ENCODE peak calls at places on chromosomes 1 and 21, in ten cellular contexts. E is AG10803, G is IMR-90, P is endothelial cell, B is astrocyte, Q is WTC11, K is astrocyte of the spinal cord, C is cardiac muscle cell, L is lung, T is esophagus muscularis mucosa. W is an unnamed sample.

GRCh38 chr21:34201001-34201400 is 127.6 kb downstream of the MRPS6 start:
- DNase-seq in T (no peak), C (no peak), B (no peak), P (no peak), E (no peak), K (no peak), G (no peak), Q (no peak), L (no peak), W (no peak)

GRCh38 chr1:29490204-29490934 is 254.0 kb downstream of the PTPRU start:
- DNase-seq in G (no peak), C (no peak), Q (no peak), E (no peak), L (no peak), B (no peak), K (no peak), P (no peak), T (no peak), W (no peak)

GRCh38 chr1:182301026-182301436 is 90.6 kb downstream of the GLUL start:
- DNase-seq in P (no peak), E (no peak), K (no peak), T (no peak), Q (no peak), C (no peak), L (no peak), G (no peak), B (no peak), W (no peak)

GRCh38 chr1:35555601-35556477 is 1.4 kb downstream of the KIAA0319L start:
- DNase-seq in C (no peak), T (no peak), B (peak), G (peak), K (no peak), P (no peak), L (no peak), E (peak), Q (no peak), W (peak)

GRCh38 chr1:175873290-175873689 is 129.9 kb upstream of the TNR start:
- DNase-seq in P (no peak), L (no peak), G (no peak), B (no peak), C (no peak), Q (no peak), T (no peak), E (no peak), K (no peak), W (no peak)

GRCh38 chr1:203601717-203602309 is 24.8 kb upstream of the ATP2B4 start:
- DNase-seq in B (no peak), P (no peak), K (no peak), G (no peak), E (no peak), C (peak), Q (no peak), L (no peak), T (no peak), W (no peak)

GRCh38 chr1:2523891-2524609 is 2.3 kb downstream of the PANK4 start:
- DNase-seq in K (no peak), T (no peak), B (no peak), P (no peak), Q (no peak), E (no peak), G (no peak), L (no peak), C (no peak), W (no peak)

GRCh38 chr1:168783831-168784230 is 54.8 kb upstream of the DPT start:
- DNase-seq in G (no peak), Q (no peak), L (no peak), E (peak), K (no peak), P (no peak), T (no peak), C (peak), B (peak), W (no peak)

GRCh38 chr1:208141793-208142192 is 102.4 kb downstream of the PLXNA2 start:
- DNase-seq in P (no peak), T (no peak), B (no peak), G (no peak), K (peak), E (peak), C (no peak), Q (no peak), L (no peak), W (no peak)

GRCh38 chr1:44227211-44227610 is 13.9 kb downstream of the DMAP1 start:
- DNase-seq in B (no peak), G (no peak), C (no peak), K (no peak), P (no peak), L (no peak), Q (no peak), E (peak), T (no peak), W (no peak)

GRCh38 chr1:175317795-175318194 is 125.2 kb upstream of the KIAA0040 start:
- DNase-seq in G (no peak), C (peak), T (peak), K (no peak), L (no peak), P (no peak), Q (no peak), B (no peak), E (no peak), W (no peak)

GRCh38 chr21:36806103-36806502 is 107.2 kb downstream of the SIM2 start:
- DNase-seq in K (peak), T (no peak), P (no peak), B (peak), C (no peak), Q (no peak), G (peak), L (no peak), E (peak), W (peak)

GRCh38 chr1:92017656-92018055 is 12.1 kb upstream of the EPHX4 start:
- DNase-seq in L (no peak), C (no peak), K (no peak), P (no peak), E (no peak), B (no peak), G (no peak), T (no peak), Q (no peak), W (no peak)

GRCh38 chr21:42527489-42528158 is 14.0 kb downstream of the SLC37A1 start:
- DNase-seq in T (no peak), C (no peak), Q (no peak), P (no peak), B (no peak), L (no peak), G (no peak), K (no peak), E (no peak), W (no peak)

GRCh38 chr1:152188673-152189591 is 29.9 kb upstream of the RPTN start:
- DNase-seq in E (peak), L (no peak), K (peak), B (peak), G (peak), P (peak), C (peak), Q (peak), T (no peak), W (peak)

GRCh38 chr1:221284028-221284427 is 404.8 kb downstream of the HLX start:
- DNase-seq in T (no peak), C (peak), L (no peak), K (peak), P (no peak), G (peak), Q (no peak), B (peak), E (peak), W (peak)

GRCh38 chr1:102891868-102892625 is 216.3 kb downstream of the COL11A1 start:
- DNase-seq in P (no peak), G (peak), T (no peak), C (peak), L (no peak), E (peak), Q (no peak), K (peak), B (peak), W (peak)

GRCh38 chr21:36388835-36389234 is 3.6 kb downstream of the CHAF1B start:
- DNase-seq in G (peak), Q (peak), P (no peak), L (peak), C (peak), T (no peak), K (peak), B (peak), E (peak), W (peak)

GRCh38 chr1:239126881-239127280 is 259.5 kb upstream of the CHRM3 start:
- DNase-seq in E (no peak), K (no peak), C (no peak), L (no peak), T (no peak), P (no peak), B (peak), G (no peak), Q (no peak), W (peak)

GRCh38 chr21:37157938-37158337 is 84.9 kb downstream of the TTC3 start:
- DNase-seq in Q (no peak), L (no peak), C (no peak), G (no peak), E (no peak), K (no peak), T (no peak), P (no peak), B (no peak), W (no peak)

GRCh38 chr1:182575540-182576149 is 13.4 kb downstream of the RNASEL start:
- DNase-seq in L (no peak), B (peak), K (peak), Q (no peak), G (peak), C (peak), T (peak), E (peak), P (no peak), W (peak)

GRCh38 chr1:41362749-41363631 is 1.8 kb downstream of the FOXO6 start:
- DNase-seq in L (no peak), B (no peak), P (no peak), K (no peak), E (no peak), T (no peak), Q (no peak), G (no peak), C (no peak), W (no peak)

GRCh38 chr21:44531606-44532128 is 8.3 kb downstream of the KRTAP10-1 start:
- DNase-seq in K (no peak), G (no peak), L (no peak), B (no peak), C (no peak), P (no peak), Q (peak), E (no peak), T (no peak), W (no peak)

GRCh38 chr1:111920221-111921024 is 69.0 kb downstream of the KCND3 start:
- DNase-seq in B (peak), T (no peak), E (peak), L (no peak), G (peak), K (peak), C (peak), Q (no peak), P (no peak), W (peak)

GRCh38 chr1:31095298-31095981 is 29.9 kb upstream of the PUM1 start:
- DNase-seq in P (no peak), L (no peak), E (peak), G (peak), C (peak), K (peak), Q (no peak), T (no peak), B (peak), W (peak)

GRCh38 chr1:98201640-98202039 is 280.8 kb upstream of the DPYD start:
- DNase-seq in G (peak), Q (no peak), T (no peak), L (no peak), P (no peak), C (peak), E (peak), B (peak), K (peak), W (peak)

GRCh38 chr1:62688687-62689085 is 500 bp upstream of the DOCK7 start:
- DNase-seq in K (no peak), P (no peak), T (no peak), C (peak), Q (no peak), E (no peak), G (peak), B (peak), L (no peak), W (no peak)

GRCh38 chr1:34796990-34797389 is 4.2 kb downstream of the GJA4 start:
- DNase-seq in E (no peak), G (no peak), Q (no peak), L (no peak), K (no peak), P (no peak), C (no peak), T (no peak), B (no peak), W (no peak)

GRCh38 chr1:206722751-206723499 is 38.2 kb downstream of the MAPKAPK2 start:
- DNase-seq in C (peak), P (no peak), B (peak), T (no peak), Q (no peak), G (no peak), K (no peak), E (no peak), L (no peak), W (no peak)

GRCh38 chr1:97636941-97637340 is 283.9 kb downstream of the DPYD start:
- DNase-seq in P (no peak), C (peak), B (peak), K (peak), L (no peak), Q (no peak), E (peak), T (no peak), G (no peak), W (no peak)

DNA sequence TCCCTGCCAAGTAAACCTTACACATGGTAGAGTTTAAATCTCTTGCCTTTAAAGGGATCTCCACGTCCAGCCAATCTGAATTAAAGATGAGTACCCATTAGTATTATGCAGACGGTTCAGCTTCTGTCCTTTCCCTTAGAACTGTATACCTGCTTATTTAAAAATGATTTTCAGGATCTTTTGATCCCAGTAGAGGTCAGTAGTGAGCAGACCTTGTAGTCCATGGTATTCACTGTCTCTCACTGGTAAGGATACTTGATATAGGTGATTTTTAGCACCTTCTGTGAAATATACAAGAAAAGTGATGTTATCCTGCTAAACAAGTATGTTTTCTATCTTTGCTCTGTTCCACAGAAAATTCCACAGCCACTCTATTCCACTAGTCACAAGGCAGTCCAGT is 1211.6 kb upstream of the ADGRL4 start:
- DNase-seq in P (peak), K (peak), Q (no peak), L (no peak), E (peak), G (peak), T (no peak), C (peak), B (peak), W (peak)
- TF ChIP-seq CTCF in P (peak), K (peak), Q (peak), L (no peak), E (peak), G (peak), T (no peak), C (peak), B (peak), W (peak)

DNA sequence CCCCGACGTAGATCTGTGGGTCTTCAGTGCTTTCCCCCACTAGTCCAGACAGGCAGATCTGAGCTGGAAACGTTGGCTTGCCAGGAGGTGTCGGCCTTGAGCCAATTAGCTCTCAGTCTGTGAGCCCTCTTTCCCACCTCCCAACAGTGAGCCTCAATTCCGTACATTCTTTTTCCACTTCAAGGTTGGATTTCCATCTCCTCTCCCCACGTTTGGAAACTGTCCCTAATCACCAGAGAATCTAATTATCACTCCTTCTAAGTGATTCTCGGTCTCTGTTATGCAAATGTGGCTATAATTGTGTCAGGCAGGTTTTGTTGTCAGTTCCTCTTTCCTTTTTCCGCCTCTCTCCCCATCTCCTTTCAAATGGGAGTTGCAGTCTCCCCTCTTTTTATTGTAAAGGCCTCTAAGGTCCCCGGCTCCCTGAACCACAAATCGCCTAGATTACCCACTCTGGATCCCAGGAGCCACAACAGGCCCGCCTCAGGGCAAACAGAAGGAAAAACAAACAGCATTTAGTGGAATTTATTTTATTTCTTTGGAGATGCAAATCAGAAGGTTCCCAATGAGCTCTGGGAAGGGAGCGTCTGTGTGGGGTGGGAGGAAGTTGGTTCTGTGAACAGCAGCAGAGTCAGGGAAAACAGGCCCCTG is 29.4 kb upstream of the LRRN2 start:
- DNase-seq in K (no peak), E (no peak), C (no peak), T (no peak), G (no peak), L (no peak), Q (peak), B (no peak), P (peak), W (no peak)
- TF ChIP-seq CTCF in K (no peak), E (no peak), C (no peak), T (no peak), G (no peak), L (no peak), Q (no peak), B (no peak), P (no peak), W (no peak)

DNA sequence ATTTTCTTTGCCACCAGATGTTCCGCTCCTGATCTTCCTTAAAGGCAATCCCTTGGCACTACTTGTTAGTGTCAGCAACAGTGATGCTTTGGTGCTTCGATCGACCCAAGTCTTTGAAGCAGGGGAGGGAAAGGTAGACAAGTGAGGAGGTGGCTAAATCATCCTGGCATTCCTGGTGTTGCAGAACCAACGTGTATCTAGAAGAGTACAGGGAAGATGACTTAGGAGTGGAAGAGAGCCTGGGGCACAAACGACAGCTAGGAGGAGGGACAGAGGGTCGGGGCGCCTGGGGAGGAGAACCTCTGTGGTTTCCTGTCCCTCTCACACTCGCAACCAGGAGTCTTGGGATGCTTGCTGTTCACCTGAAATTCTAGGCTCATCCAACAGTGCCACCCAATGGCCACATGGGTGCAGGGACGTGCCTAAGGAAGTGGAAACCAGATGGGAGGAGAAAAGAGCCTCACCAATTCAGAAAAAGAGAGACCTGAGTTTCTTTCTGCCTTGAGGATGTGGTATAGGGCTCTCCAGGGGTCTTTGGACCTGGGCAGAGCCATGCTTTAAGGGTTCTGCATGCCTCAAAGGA is 9.5 kb upstream of the KCNA2 start:
- DNase-seq in K (peak), G (peak), B (peak), E (peak), T (no peak), L (peak), P (peak), Q (peak), C (peak), W (peak)
- TF ChIP-seq CTCF in K (peak), G (peak), B (peak), E (peak), T (peak), L (peak), P (peak), Q (peak), C (peak), W (peak)

GRCh38 chr1:160415696-160416298 is 15.4 kb downstream of the VANGL2 start:
- DNase-seq in K (no peak), P (no peak), Q (no peak), E (no peak), B (no peak), T (no peak), C (no peak), G (no peak), L (no peak), W (no peak)

GRCh38 chr1:160418483-160418882 is 18.1 kb downstream of the VANGL2 start:
- DNase-seq in G (no peak), Q (no peak), P (no peak), T (no peak), C (no peak), B (no peak), L (no peak), K (no peak), E (no peak), W (no peak)

GRCh38 chr1:160414836-160415235 is 14.5 kb downstream of the VANGL2 start:
- DNase-seq in C (no peak), K (no peak), P (no peak), L (no peak), G (no peak), Q (no peak), E (no peak), B (no peak), T (no peak), W (no peak)

GRCh38 chr1:160413716-160414115 is 13.4 kb downstream of the VANGL2 start:
- DNase-seq in K (no peak), G (no peak), P (no peak), Q (no peak), C (no peak), L (no peak), B (no peak), E (no peak), T (no peak), W (no peak)

DNA sequence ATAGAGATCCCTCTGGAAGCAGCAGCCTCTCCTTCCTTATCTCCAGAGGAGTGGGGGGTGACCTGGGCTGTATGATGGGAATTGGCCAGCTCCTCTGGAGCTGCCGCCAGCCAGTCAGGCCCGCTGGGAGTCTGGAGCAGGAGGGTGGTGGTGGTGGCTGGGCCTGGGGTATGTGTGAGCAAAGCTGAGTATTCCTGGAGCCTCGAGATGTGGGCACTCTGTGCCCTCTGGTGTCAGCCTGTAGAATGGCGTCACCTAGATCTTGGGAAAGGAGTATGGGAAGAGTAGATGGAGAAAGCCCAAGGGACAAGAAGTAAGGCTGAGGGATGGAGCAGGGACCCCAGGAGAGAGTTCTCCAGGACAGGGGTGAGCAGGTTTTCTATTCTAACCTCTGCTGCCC is 16.0 kb downstream of the VANGL2 start:
- DNase-seq in P (peak), B (peak), L (no peak), Q (peak), T (no peak), G (peak), E (peak), K (peak), C (peak), W (peak)
- TF ChIP-seq CTCF in P (peak), B (peak), L (no peak), Q (peak), T (no peak), G (peak), E (peak), K (peak), C (peak), W (peak)

DNA sequence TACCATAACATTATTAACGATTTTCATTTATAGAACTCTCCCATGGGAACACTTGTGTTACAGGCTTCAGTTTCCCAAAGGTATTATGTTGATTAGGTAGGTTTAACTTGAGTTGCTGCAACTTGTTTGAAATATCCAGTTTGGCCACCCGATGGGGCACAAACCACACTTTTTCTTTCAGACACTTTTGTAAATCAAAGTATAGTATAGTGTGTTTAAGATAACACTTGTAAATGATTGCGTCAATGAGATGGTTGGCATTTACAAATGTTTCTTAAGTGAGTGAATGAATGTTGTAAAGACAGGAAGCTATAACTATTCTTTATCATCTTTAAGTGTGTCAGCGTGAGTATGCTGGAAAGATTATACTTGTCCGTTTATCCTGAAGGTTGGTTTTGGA is 4.3 kb downstream of the XPR1 start:
- DNase-seq in Q (no peak), T (no peak), G (peak), C (peak), K (no peak), P (no peak), E (no peak), B (no peak), L (no peak), W (peak)
- TF ChIP-seq CTCF in Q (no peak), T (no peak), G (peak), C (peak), K (peak), P (no peak), E (no peak), B (peak), L (no peak), W (no peak)

W was measured in foreskin fibroblast.